ENCODE peak calls at places on chromosomes 6 and 20, in seven cellular contexts. One of them, this sample, is unnamed.

GRCh38 chr6:168581236-168581635 is 140.3 kb downstream of the SMOC2 start:
- DNase-seq in fibroblast of mammary gland: no peak
- DNase-seq in upper lobe of left lung: no peak
- DNase-seq in psoas muscle: no peak
- DNase-seq in esophagus squamous epithelium: no peak
- DNase-seq in endodermal cell: no peak
- DNase-seq in heart right ventricle: no peak
- DNase-seq in this sample: no peak

GRCh38 chr6:121135425-121135824 is 198.9 kb downstream of the TBC1D32 start:
- DNase-seq in fibroblast of mammary gland: no peak
- DNase-seq in upper lobe of left lung: no peak
- DNase-seq in psoas muscle: no peak
- DNase-seq in esophagus squamous epithelium: no peak
- DNase-seq in endodermal cell: no peak
- DNase-seq in heart right ventricle: no peak
- DNase-seq in this sample: no peak

GRCh38 chr6:112024464-112024863 is 29.4 kb upstream of the CCN6 start:
- DNase-seq in fibroblast of mammary gland: no peak
- DNase-seq in upper lobe of left lung: no peak
- DNase-seq in psoas muscle: no peak
- DNase-seq in esophagus squamous epithelium: no peak
- DNase-seq in endodermal cell: no peak
- DNase-seq in heart right ventricle: no peak
- DNase-seq in this sample: no peak

GRCh38 chr6:56259682-56260081 is 12.3 kb upstream of the COL21A1 start:
- DNase-seq in fibroblast of mammary gland: peak; percentile 68
- DNase-seq in upper lobe of left lung: no peak
- DNase-seq in psoas muscle: no peak
- DNase-seq in esophagus squamous epithelium: no peak
- DNase-seq in endodermal cell: no peak
- DNase-seq in heart right ventricle: no peak
- DNase-seq in this sample: peak; percentile 25

GRCh38 chr6:76043690-76044089 is 28.8 kb downstream of the IMPG1 start:
- DNase-seq in fibroblast of mammary gland: peak; percentile 0
- DNase-seq in upper lobe of left lung: no peak
- DNase-seq in psoas muscle: no peak
- DNase-seq in esophagus squamous epithelium: no peak
- DNase-seq in endodermal cell: no peak
- DNase-seq in heart right ventricle: no peak
- DNase-seq in this sample: no peak

GRCh38 chr20:58308680-58309527 is 611 bp upstream of the RAB22A start:
- DNase-seq in fibroblast of mammary gland: peak; percentile 45
- DNase-seq in upper lobe of left lung: peak; percentile 93
- DNase-seq in psoas muscle: peak; percentile 67
- DNase-seq in esophagus squamous epithelium: no peak
- DNase-seq in endodermal cell: peak; percentile 79
- DNase-seq in heart right ventricle: peak; percentile 55
- DNase-seq in this sample: no peak

GRCh38 chr6:22471746-22472145 is 97.6 kb upstream of the HDGFL1 start:
- DNase-seq in fibroblast of mammary gland: no peak
- DNase-seq in upper lobe of left lung: no peak
- DNase-seq in psoas muscle: no peak
- DNase-seq in esophagus squamous epithelium: no peak
- DNase-seq in endodermal cell: no peak
- DNase-seq in heart right ventricle: no peak
- DNase-seq in this sample: no peak

GRCh38 chr20:59518881-59519706 is 85.2 kb upstream of the PHACTR3 start:
- DNase-seq in fibroblast of mammary gland: peak; percentile 55
- DNase-seq in upper lobe of left lung: no peak
- DNase-seq in psoas muscle: no peak
- DNase-seq in esophagus squamous epithelium: no peak
- DNase-seq in endodermal cell: peak; percentile 84
- DNase-seq in heart right ventricle: no peak
- DNase-seq in this sample: peak; percentile 17

GRCh38 chr6:39348740-39349139 is 26.2 kb upstream of the KCNK16 start:
- DNase-seq in fibroblast of mammary gland: no peak
- DNase-seq in upper lobe of left lung: peak; percentile 51
- DNase-seq in psoas muscle: no peak
- DNase-seq in esophagus squamous epithelium: no peak
- DNase-seq in endodermal cell: no peak
- DNase-seq in heart right ventricle: no peak
- DNase-seq in this sample: no peak

GRCh38 chr6:150632785-150633465 is 33.2 kb downstream of the PLEKHG1 start:
- DNase-seq in fibroblast of mammary gland: no peak
- DNase-seq in upper lobe of left lung: no peak
- DNase-seq in psoas muscle: no peak
- DNase-seq in esophagus squamous epithelium: no peak
- DNase-seq in endodermal cell: no peak
- DNase-seq in heart right ventricle: no peak
- DNase-seq in this sample: no peak

GRCh38 chr6:83514877-83515466 is 2.6 kb downstream of the PRSS35 start:
- DNase-seq in fibroblast of mammary gland: peak; percentile 76
- DNase-seq in upper lobe of left lung: no peak
- DNase-seq in psoas muscle: no peak
- DNase-seq in esophagus squamous epithelium: no peak
- DNase-seq in endodermal cell: peak; percentile 69
- DNase-seq in heart right ventricle: peak; percentile 16
- DNase-seq in this sample: peak; percentile 37

GRCh38 chr20:6411651-6412050 is 288.8 kb upstream of the FERMT1 start:
- DNase-seq in fibroblast of mammary gland: no peak
- DNase-seq in upper lobe of left lung: no peak
- DNase-seq in psoas muscle: no peak
- DNase-seq in esophagus squamous epithelium: no peak
- DNase-seq in endodermal cell: no peak
- DNase-seq in heart right ventricle: no peak
- DNase-seq in this sample: no peak

GRCh38 chr6:148758492-148758891 is 11.7 kb downstream of the UST start:
- DNase-seq in fibroblast of mammary gland: peak; percentile 45
- DNase-seq in upper lobe of left lung: no peak
- DNase-seq in psoas muscle: no peak
- DNase-seq in esophagus squamous epithelium: peak; percentile 41
- DNase-seq in endodermal cell: no peak
- DNase-seq in heart right ventricle: peak; percentile 21
- DNase-seq in this sample: no peak

GRCh38 chr6:168480481-168480880 is 39.5 kb downstream of the SMOC2 start:
- DNase-seq in fibroblast of mammary gland: no peak
- DNase-seq in upper lobe of left lung: no peak
- DNase-seq in psoas muscle: no peak
- DNase-seq in esophagus squamous epithelium: no peak
- DNase-seq in endodermal cell: no peak
- DNase-seq in heart right ventricle: no peak
- DNase-seq in this sample: no peak

GRCh38 chr6:107715523-107716321 is 108.4 kb downstream of the SCML4 start:
- DNase-seq in fibroblast of mammary gland: no peak
- DNase-seq in upper lobe of left lung: no peak
- DNase-seq in psoas muscle: no peak
- DNase-seq in esophagus squamous epithelium: no peak
- DNase-seq in endodermal cell: peak; percentile 30
- DNase-seq in heart right ventricle: no peak
- DNase-seq in this sample: no peak

GRCh38 chr6:25295651-25296050 is 16.5 kb downstream of the CARMIL1 start:
- DNase-seq in fibroblast of mammary gland: peak; percentile 56
- DNase-seq in upper lobe of left lung: no peak
- DNase-seq in psoas muscle: no peak
- DNase-seq in esophagus squamous epithelium: no peak
- DNase-seq in endodermal cell: no peak
- DNase-seq in heart right ventricle: no peak
- DNase-seq in this sample: no peak

GRCh38 chr6:156651438-156651837 is 125.7 kb upstream of the ARID1B start:
- DNase-seq in fibroblast of mammary gland: no peak
- DNase-seq in upper lobe of left lung: no peak
- DNase-seq in psoas muscle: no peak
- DNase-seq in esophagus squamous epithelium: no peak
- DNase-seq in endodermal cell: no peak
- DNase-seq in heart right ventricle: no peak
- DNase-seq in this sample: no peak

GRCh38 chr6:73610444-73611275 is 43.1 kb downstream of the SLC17A5 start:
- DNase-seq in fibroblast of mammary gland: peak; percentile 53
- DNase-seq in upper lobe of left lung: no peak
- DNase-seq in psoas muscle: no peak
- DNase-seq in esophagus squamous epithelium: no peak
- DNase-seq in endodermal cell: no peak
- DNase-seq in heart right ventricle: no peak
- DNase-seq in this sample: peak; percentile 24

GRCh38 chr20:56637576-56637975 is 8.5 kb downstream of the TFAP2C start:
- DNase-seq in fibroblast of mammary gland: no peak
- DNase-seq in upper lobe of left lung: no peak
- DNase-seq in psoas muscle: no peak
- DNase-seq in esophagus squamous epithelium: no peak
- DNase-seq in endodermal cell: no peak
- DNase-seq in heart right ventricle: no peak
- DNase-seq in this sample: no peak

GRCh38 chr20:4014031-4014474 is 1.3 kb downstream of the RNF24 start:
- DNase-seq in fibroblast of mammary gland: peak; percentile 88
- DNase-seq in upper lobe of left lung: no peak
- DNase-seq in psoas muscle: no peak
- DNase-seq in esophagus squamous epithelium: no peak
- DNase-seq in endodermal cell: peak; percentile 64
- DNase-seq in heart right ventricle: peak; percentile 52
- DNase-seq in this sample: peak; percentile 71

GRCh38 chr20:25073544-25073943 is 8.4 kb downstream of the VSX1 start:
- DNase-seq in fibroblast of mammary gland: no peak
- DNase-seq in upper lobe of left lung: no peak
- DNase-seq in psoas muscle: no peak
- DNase-seq in esophagus squamous epithelium: no peak
- DNase-seq in endodermal cell: no peak
- DNase-seq in heart right ventricle: no peak
- DNase-seq in this sample: no peak

DNA sequence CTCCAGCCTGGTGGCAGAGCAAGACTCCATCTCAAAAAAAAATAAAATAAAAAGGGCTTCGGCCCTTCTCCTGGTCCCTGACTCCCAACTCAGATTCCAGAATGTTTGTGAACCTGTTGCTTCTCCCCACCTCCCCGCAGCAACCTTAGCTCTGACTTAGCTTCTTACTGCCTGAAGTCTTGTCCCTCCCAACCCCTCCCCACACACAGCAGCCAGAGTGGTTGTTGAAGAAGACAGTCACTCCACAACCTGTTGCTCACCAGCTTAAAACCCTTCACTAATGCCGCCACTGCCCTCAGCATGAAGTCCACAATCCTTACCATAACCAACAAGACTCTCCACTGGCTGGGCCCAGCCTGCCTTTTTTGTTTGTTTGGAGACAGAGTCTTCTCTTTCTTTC is 6.5 kb upstream of the PTPRT start:
- DNase-seq in fibroblast of mammary gland: no peak
- DNase-seq in upper lobe of left lung: no peak
- DNase-seq in psoas muscle: no peak
- DNase-seq in esophagus squamous epithelium: no peak
- DNase-seq in endodermal cell: no peak
- DNase-seq in heart right ventricle: no peak
- DNase-seq in this sample: no peak
- H3K4me3 ChIP-seq in fibroblast of mammary gland: no peak overlapping the region
- H3K4me3 ChIP-seq in upper lobe of left lung: no peak overlapping the region
- H3K4me3 ChIP-seq in psoas muscle: no peak overlapping the region
- H3K4me3 ChIP-seq in esophagus squamous epithelium: no peak overlapping the region
- H3K4me3 ChIP-seq in endodermal cell: no peak overlapping the region
- H3K4me3 ChIP-seq in heart right ventricle: no peak overlapping the region
- H3K4me3 ChIP-seq in this sample: no peak overlapping the region

DNA sequence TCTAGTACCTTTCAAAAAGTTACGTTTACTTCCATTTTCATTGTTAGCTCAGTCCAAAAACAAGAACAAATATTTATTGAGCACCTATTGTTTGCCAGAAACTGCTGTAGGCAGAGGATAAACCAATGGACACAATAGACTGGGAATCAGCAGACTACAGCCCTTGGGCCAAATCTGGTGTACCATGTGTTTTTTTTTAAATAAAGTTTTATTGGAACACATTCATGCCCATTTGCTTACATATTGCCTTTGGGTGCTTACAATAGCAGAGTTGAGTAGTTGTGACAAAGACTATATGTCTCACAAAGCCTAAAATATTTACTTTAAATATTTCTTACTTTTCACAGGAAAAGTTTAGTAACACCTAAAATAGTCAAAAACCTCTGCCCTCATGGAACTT is 216.1 kb downstream of the COL9A1 start:
- DNase-seq in fibroblast of mammary gland: no peak
- DNase-seq in upper lobe of left lung: no peak
- DNase-seq in psoas muscle: no peak
- DNase-seq in esophagus squamous epithelium: no peak
- DNase-seq in endodermal cell: no peak
- DNase-seq in heart right ventricle: no peak
- DNase-seq in this sample: no peak
- TF ChIP-seq CTCF in fibroblast of mammary gland: no peak
- TF ChIP-seq CTCF in upper lobe of left lung: no peak
- TF ChIP-seq CTCF in psoas muscle: no peak
- TF ChIP-seq CTCF in esophagus squamous epithelium: no peak
- TF ChIP-seq CTCF in endodermal cell: no peak
- TF ChIP-seq CTCF in heart right ventricle: no peak
- TF ChIP-seq CTCF in this sample: no peak

GRCh38 chr6:27290065-27290849 is 21.8 kb downstream of the POM121L2 start:
- DNase-seq in fibroblast of mammary gland: peak; percentile 71
- DNase-seq in upper lobe of left lung: no peak
- DNase-seq in psoas muscle: no peak
- DNase-seq in esophagus squamous epithelium: no peak
- DNase-seq in endodermal cell: peak; percentile 84
- DNase-seq in heart right ventricle: no peak
- DNase-seq in this sample: no peak

GRCh38 chr6:27286141-27286540 is 25.9 kb downstream of the POM121L2 start:
- DNase-seq in fibroblast of mammary gland: no peak
- DNase-seq in upper lobe of left lung: no peak
- DNase-seq in psoas muscle: no peak
- DNase-seq in esophagus squamous epithelium: no peak
- DNase-seq in endodermal cell: no peak
- DNase-seq in heart right ventricle: no peak
- DNase-seq in this sample: no peak

GRCh38 chr6:27288136-27289044 is 23.7 kb downstream of the POM121L2 start:
- DNase-seq in fibroblast of mammary gland: no peak
- DNase-seq in upper lobe of left lung: peak; percentile 48
- DNase-seq in psoas muscle: no peak
- DNase-seq in esophagus squamous epithelium: no peak
- DNase-seq in endodermal cell: peak; percentile 88
- DNase-seq in heart right ventricle: no peak
- DNase-seq in this sample: no peak

GRCh38 chr6:27290850-27291208 is 21.2 kb downstream of the POM121L2 start:
- DNase-seq in fibroblast of mammary gland: no peak
- DNase-seq in upper lobe of left lung: no peak
- DNase-seq in psoas muscle: no peak
- DNase-seq in esophagus squamous epithelium: no peak
- DNase-seq in endodermal cell: no peak
- DNase-seq in heart right ventricle: no peak
- DNase-seq in this sample: no peak

DNA sequence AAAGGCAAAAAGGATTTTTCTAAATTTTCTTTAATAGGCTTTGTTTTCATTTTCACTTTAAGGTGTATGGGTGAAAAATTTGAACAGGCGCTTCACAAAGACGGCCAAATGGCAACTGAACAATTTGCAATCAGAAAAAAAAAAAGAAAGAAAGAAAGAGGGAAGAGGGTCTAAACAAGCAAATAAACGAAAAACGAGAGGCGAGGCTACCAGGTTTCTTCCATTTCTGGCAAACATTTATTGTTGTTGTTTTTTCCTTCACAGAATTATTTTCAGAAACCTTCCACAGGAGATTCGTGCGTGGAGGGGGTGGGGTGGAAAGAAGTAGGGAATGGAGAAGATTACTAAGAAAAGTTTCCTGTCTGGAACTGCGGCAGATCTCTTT is 24.3 kb downstream of the POM121L2 start:
- DNase-seq in fibroblast of mammary gland: no peak
- DNase-seq in upper lobe of left lung: no peak
- DNase-seq in psoas muscle: no peak
- DNase-seq in esophagus squamous epithelium: no peak
- DNase-seq in endodermal cell: no peak
- DNase-seq in heart right ventricle: no peak
- DNase-seq in this sample: no peak
- H3K4me3 ChIP-seq in fibroblast of mammary gland: peak overlapping the region; percentile 29
- H3K4me3 ChIP-seq in upper lobe of left lung: no peak overlapping the region
- H3K4me3 ChIP-seq in psoas muscle: no peak overlapping the region
- H3K4me3 ChIP-seq in esophagus squamous epithelium: no peak overlapping the region
- H3K4me3 ChIP-seq in endodermal cell: peak overlapping the region; percentile 88
- H3K4me3 ChIP-seq in heart right ventricle: no peak overlapping the region
- H3K4me3 ChIP-seq in this sample: no peak overlapping the region

GRCh38 chr20:36666181-36666740 is 20.3 kb upstream of the SLA2 start:
- DNase-seq in fibroblast of mammary gland: peak; percentile 20
- DNase-seq in upper lobe of left lung: no peak
- DNase-seq in psoas muscle: no peak
- DNase-seq in esophagus squamous epithelium: no peak
- DNase-seq in endodermal cell: no peak
- DNase-seq in heart right ventricle: no peak
- DNase-seq in this sample: no peak
- TF ChIP-seq CTCF in fibroblast of mammary gland: no peak
- TF ChIP-seq CTCF in upper lobe of left lung: peak; percentile 11
- TF ChIP-seq CTCF in psoas muscle: no peak
- TF ChIP-seq CTCF in esophagus squamous epithelium: peak; percentile 6
- TF ChIP-seq CTCF in endodermal cell: peak; percentile 45
- TF ChIP-seq CTCF in heart right ventricle: no peak
- TF ChIP-seq CTCF in this sample: peak; percentile 20